ENCODE peak calls at places on chromosomes 16 and 17, in four cellular contexts. O is K562, Y is GM12878, E is HepG2. T is an unnamed sample.

GRCh38 chr17:50488880-50489279 is 10.2 kb downstream of the RSAD1 start:
- DNase-seq in O (no peak), Y (no peak), E (no peak), T (no peak)

GRCh38 chr16:83717308-83717707 is 90.5 kb upstream of the HSBP1 start:
- DNase-seq in O (peak; percentile 16), Y (no peak), E (no peak), T (peak; percentile 51)

GRCh38 chr16:19913306-19913717 is 28.7 kb upstream of the GPRC5B start:
- DNase-seq in O (no peak), Y (no peak), E (no peak), T (no peak)

GRCh38 chr17:17694229-17695081 is 13.2 kb downstream of the RAI1 start:
- DNase-seq in O (peak; percentile 70), Y (no peak), E (peak; percentile 45), T (peak; percentile 70)

GRCh38 chr16:56742030-56742984 is 12.4 kb downstream of the NUP93 start:
- DNase-seq in O (peak; percentile 25), Y (no peak), E (no peak), T (no peak)

GRCh38 chr16:963913-964695 is 6.7 kb downstream of the LMF1 start:
- DNase-seq in O (no peak), Y (no peak), E (no peak), T (no peak)

GRCh38 chr17:71349908-71350600 is 770.8 kb upstream of the SOX9 start:
- DNase-seq in O (no peak), Y (no peak), E (no peak), T (no peak)

GRCh38 chr17:35944151-35944550 is 638 bp upstream of the LYZL6 start:
- DNase-seq in O (no peak), Y (no peak), E (no peak), T (no peak)

GRCh38 chr16:81647527-81647926 is 131.6 kb upstream of the PLCG2 start:
- DNase-seq in O (no peak), Y (no peak), E (no peak), T (no peak)

GRCh38 chr16:12904041-12904671 is 2.8 kb downstream of the SHISA9 start:
- DNase-seq in O (no peak), Y (no peak), E (no peak), T (peak; percentile 55)

GRCh38 chr17:8847891-8848290 is 19.6 kb downstream of the PIK3R6 start:
- DNase-seq in O (no peak), Y (no peak), E (no peak), T (no peak)

GRCh38 chr17:17236295-17237025 is 508 bp downstream of the FLCN start:
- DNase-seq in O (peak; percentile 64), Y (no peak), E (peak; percentile 50), T (peak; percentile 24)

GRCh38 chr16:72856797-72857196 is 191.1 kb downstream of the ZFHX3 start:
- DNase-seq in O (no peak), Y (no peak), E (peak; percentile 53), T (peak; percentile 58)
- TF ChIP-seq CBFB in O (no peak), Y (no peak), E (no peak), T (no peak)

DNA sequence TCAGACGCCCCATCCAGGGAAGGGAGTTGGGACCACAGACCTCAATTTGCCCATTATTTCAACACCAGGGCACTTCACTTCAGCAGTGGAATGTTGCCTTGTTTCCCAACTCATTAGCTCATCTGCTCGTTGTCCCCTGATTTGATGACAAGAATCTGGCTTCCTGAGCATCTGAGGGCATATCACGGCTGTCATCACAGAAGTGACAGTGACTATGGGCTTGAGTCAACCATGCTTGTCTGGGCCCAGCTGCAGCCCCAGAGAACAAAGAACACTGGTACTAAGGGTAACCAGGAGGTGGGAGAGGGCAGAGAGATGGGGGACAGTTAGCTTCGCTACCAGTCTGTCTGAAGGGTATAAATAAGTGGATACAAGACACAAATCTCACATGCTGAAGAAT is 266.0 kb upstream of the SDK2 start:
- DNase-seq in O (no peak), Y (no peak), E (no peak), T (no peak)
- TF ChIP-seq CBFB in O (no peak), Y (no peak), E (no peak), T (no peak)

GRCh38 chr17:43906951-43907424 is 348 bp downstream of the MPP2 start:
- DNase-seq in O (no peak), Y (no peak), E (no peak), T (peak; percentile 29)

GRCh38 chr17:43909537-43910231 is 2.3 kb upstream of the MPP2 start:
- DNase-seq in O (no peak), Y (no peak), E (no peak), T (no peak)

GRCh38 chr17:43907425-43907981 is at the start of gene MPP2:
- DNase-seq in O (peak; percentile 67), Y (no peak), E (peak; percentile 20), T (peak; percentile 88)

GRCh38 chr17:43905985-43906852 is 1.1 kb downstream of the MPP2 start:
- DNase-seq in O (no peak), Y (no peak), E (peak; percentile 47), T (peak; percentile 86)

DNA sequence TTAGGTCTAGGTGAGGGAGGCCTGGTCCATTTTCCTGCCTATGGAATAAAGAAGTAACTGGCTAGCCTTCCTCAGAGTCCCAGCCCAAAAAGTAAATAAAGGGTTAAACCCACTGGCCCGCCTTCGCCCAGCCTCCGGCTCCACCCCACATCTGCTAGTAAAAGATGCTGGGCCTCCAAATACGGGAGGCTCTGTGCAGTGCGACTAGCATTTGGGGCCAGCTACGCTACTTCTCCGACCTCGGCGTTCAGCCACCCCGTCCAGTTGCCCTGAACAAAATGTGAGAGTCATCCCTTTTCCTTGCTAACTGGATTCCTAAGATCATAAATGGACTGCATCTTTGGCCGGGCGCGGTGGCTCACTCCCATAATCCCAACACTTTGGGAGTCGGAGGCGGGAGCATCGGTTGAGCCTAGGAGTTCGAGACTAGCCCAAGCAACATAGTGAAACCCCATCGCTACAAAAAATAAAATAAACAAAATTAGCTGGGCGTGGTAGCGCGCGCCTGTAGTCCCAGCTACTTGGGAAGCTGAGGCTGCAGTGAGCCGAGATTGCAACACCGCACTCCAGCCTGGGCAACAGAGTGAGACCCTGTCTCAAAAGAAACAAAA is 880 bp upstream of the MPP2 start:
- DNase-seq in O (peak; percentile 62), Y (no peak), E (no peak), T (peak; percentile 66)
- TF ChIP-seq CBFB in O (no peak), Y (no peak), E (no peak), T (no peak)

GRCh38 chr17:32495347-32496253 is 8.8 kb downstream of the CDK5R1 start:
- DNase-seq in O (no peak), Y (no peak), E (no peak), T (no peak)
- TF ChIP-seq CBFB in O (no peak), Y (no peak), E (no peak), T (no peak)

GRCh38 chr16:84982434-84982833 is 28.9 kb downstream of the ZDHHC7 start:
- DNase-seq in O (peak; percentile 70), Y (no peak), E (no peak), T (no peak)

GRCh38 chr16:84976644-84977400 is 34.5 kb downstream of the ZDHHC7 start:
- DNase-seq in O (no peak), Y (no peak), E (peak; percentile 97), T (no peak)

GRCh38 chr16:84975522-84975921 is 35.8 kb downstream of the ZDHHC7 start:
- DNase-seq in O (no peak), Y (no peak), E (no peak), T (no peak)

GRCh38 chr16:84983308-84983707 is 28.0 kb downstream of the ZDHHC7 start:
- DNase-seq in O (no peak), Y (no peak), E (no peak), T (no peak)

DNA sequence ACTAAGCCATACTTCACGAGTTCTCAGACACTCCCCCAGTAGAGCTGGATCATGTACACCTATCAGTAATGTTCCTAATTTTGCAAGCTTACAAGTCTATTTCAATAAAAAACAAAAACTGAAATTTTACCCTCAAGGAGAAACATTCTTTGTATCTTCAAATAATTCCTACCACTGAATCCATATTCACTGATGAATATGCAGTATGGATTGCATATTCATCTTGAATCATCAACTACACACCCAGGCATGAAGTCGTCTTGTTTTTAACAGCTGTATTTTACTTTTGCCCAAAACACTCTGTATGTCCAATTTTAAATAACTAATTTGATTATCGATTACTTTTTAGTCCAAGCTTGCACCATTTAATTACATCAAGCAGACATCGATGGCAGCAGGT is 31.8 kb downstream of the ZDHHC7 start:
- DNase-seq in O (no peak), Y (no peak), E (no peak), T (no peak)
- TF ChIP-seq CBFB in O (no peak), Y (no peak), E (no peak), T (no peak)

DNA sequence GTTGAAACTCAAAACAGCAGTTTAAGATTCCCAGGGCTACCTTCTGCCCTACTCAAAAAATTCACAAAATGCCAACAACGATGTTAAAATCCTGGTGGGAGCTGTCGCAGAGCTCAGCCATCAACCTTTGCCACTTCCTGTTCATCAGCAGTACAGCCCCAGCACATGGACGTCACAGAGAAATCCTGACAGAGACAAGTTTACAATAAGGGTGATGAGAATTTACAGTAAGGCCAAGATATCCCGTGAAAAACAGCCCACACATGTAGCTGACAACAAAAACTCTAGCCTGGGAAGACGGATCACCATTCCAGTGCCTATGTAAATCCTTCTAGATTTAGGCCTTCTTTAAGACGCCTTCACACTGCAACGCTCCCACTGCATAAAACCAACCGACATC is 18.8 kb downstream of the USP22 start:
- DNase-seq in O (no peak), Y (no peak), E (no peak), T (no peak)
- TF ChIP-seq CBFB in O (no peak), Y (no peak), E (no peak), T (no peak)

DNA sequence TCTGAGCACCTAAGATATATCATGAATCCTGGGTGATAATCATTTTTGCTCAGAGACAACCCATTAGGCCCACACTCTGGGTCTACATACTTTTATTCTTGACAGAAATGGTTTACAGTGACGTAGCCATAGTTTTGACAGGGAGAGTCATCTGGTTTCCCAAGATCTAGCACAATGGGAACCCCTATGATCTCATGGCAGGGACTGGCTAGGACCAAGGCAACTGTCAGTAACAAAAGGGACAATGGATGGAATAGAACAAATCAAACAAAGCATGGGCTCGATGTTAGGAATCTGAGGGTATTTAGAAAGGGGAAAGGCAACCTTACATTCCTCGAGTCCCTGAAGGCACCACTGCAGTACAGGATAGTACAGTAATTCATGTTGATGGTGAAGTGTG is 20.5 kb downstream of the CFAP97D1 start:
- DNase-seq in O (no peak), Y (no peak), E (peak; percentile 37), T (no peak)
- TF ChIP-seq CBFB in O (no peak), Y (no peak), E (no peak), T (no peak)

DNA sequence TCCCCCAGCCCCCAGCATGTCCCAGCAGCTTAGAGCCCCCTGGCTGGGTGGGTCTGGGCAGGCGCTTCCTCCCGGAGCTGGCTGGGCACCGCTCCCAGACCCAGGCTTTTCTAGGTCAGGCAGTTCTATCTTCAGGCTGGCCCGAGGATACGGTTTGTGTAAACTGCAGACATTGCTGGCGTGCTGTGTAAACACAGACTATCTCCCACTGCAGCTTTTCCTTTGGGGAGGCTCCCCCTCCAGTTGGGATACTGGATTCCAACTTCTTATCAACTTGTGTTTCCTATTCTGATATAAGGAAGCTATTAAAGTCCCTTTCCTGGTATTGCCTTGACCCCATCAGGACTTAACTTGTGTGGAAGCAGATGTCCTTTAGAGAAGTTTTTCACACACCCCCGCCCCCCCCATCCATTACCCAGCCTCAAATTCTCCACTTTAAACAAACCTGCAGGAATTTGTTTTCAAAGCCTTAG is 18.3 kb upstream of the GNA13 start:
- DNase-seq in O (peak; percentile 35), Y (no peak), E (peak; percentile 60), T (no peak)
- TF ChIP-seq CBFB in O (no peak), Y (no peak), E (no peak), T (no peak)

GRCh38 chr17:6145946-6146345 is 75.8 kb downstream of the WSCD1 start:
- DNase-seq in O (no peak), Y (no peak), E (no peak), T (no peak)
- TF ChIP-seq CBFB in O (no peak), Y (no peak), E (no peak), T (no peak)

GRCh38 chr16:88585269-88585668 is 15.1 kb downstream of the ZC3H18 start:
- DNase-seq in O (no peak), Y (no peak), E (no peak), T (no peak)
- TF ChIP-seq CBFB in O (no peak), Y (no peak), E (no peak), T (no peak)

T was measured in WTC11.